ENCODE peak calls at places on chromosome 22, in nine cellular contexts. T is Calu3; M is WTC11; E is SW 1271; B is NCI-H1105; U is anterior cingulate cortex; R is stimulated activated CD4-positive, alpha-beta T cell treated with anti-CD3 and anti-CD28 coated beads, Interleukin-1b, Interleukin-23, amount 100 ng/mL, for 1 hour; Q is GM12891; G is midbrain. H is an unnamed sample.

GRCh38 chr22:27019827-27020226 is 362.4 kb downstream of the MIAT start:
- DNase-seq in B (no peak), R (no peak), E (no peak), M (no peak), U (no peak), G (no peak), Q (no peak), T (peak), H (no peak)

GRCh38 chr22:30202531-30203006 is 44.0 kb downstream of the LIF start:
- DNase-seq in Q (no peak), U (no peak), M (no peak), B (no peak), G (no peak), R (no peak), T (peak), E (no peak), H (no peak)

GRCh38 chr22:44247346-44247745 is 65.4 kb downstream of the SHISAL1 start:
- DNase-seq in M (no peak), Q (no peak), T (no peak), R (no peak), U (no peak), G (no peak), B (no peak), E (no peak), H (no peak)

GRCh38 chr22:27804683-27805297 is 3.2 kb upstream of the MN1 start:
- DNase-seq in U (peak), E (peak), G (peak), Q (peak), T (peak), M (peak), B (no peak), R (no peak), H (peak)

GRCh38 chr22:26143801-26144325 is 25.4 kb upstream of the SEZ6L start:
- DNase-seq in T (no peak), U (no peak), B (no peak), Q (no peak), E (no peak), M (no peak), R (no peak), G (no peak), H (no peak)

GRCh38 chr22:24390156-24390555 is 37.2 kb upstream of the ADORA2A start:
- DNase-seq in G (no peak), U (no peak), M (no peak), T (no peak), E (no peak), B (no peak), R (no peak), Q (no peak), H (no peak)

GRCh38 chr22:42083119-42083518 is 3.6 kb downstream of the SMDT1 start:
- DNase-seq in U (no peak), E (no peak), B (no peak), T (no peak), G (no peak), R (no peak), Q (no peak), M (no peak), H (no peak)

GRCh38 chr22:38040953-38041759 is 16.0 kb upstream of the PICK1 start:
- DNase-seq in E (no peak), R (no peak), Q (no peak), B (no peak), M (no peak), G (no peak), T (no peak), U (no peak), H (no peak)

GRCh38 chr22:49010901-49011300 is 816.8 kb downstream of the BRD1 start:
- DNase-seq in M (no peak), Q (no peak), E (no peak), B (no peak), T (no peak), G (no peak), R (no peak), U (no peak), H (no peak)

GRCh38 chr22:35630387-35630793 is 13.3 kb upstream of the MB start:
- DNase-seq in M (no peak), G (no peak), R (no peak), B (no peak), Q (no peak), U (no peak), T (no peak), E (peak), H (no peak)

GRCh38 chr22:19941365-19942070 is at the start of the genes COMT and TXNRD2:
- DNase-seq in E (peak), U (no peak), G (peak), T (peak), M (peak), Q (peak), B (peak), R (peak), H (no peak)

GRCh38 chr22:36356708-36357694 is 30.8 kb downstream of the MYH9 start:
- DNase-seq in G (no peak), Q (no peak), E (no peak), R (no peak), T (no peak), U (no peak), M (no peak), B (no peak), H (no peak)

GRCh38 chr22:48576333-48577013 is 1251.2 kb downstream of the BRD1 start:
- DNase-seq in G (peak), U (no peak), M (peak), T (no peak), B (peak), E (no peak), Q (no peak), R (no peak), H (no peak)

GRCh38 chr22:40237788-40238424 is 60.2 kb downstream of the TNRC6B start:
- DNase-seq in T (no peak), U (no peak), E (no peak), G (no peak), R (no peak), M (no peak), Q (no peak), B (no peak), H (no peak)

GRCh38 chr22:26339755-26340154 is 89.3 kb upstream of the ASPHD2 start:
- DNase-seq in M (no peak), Q (no peak), R (no peak), B (no peak), T (no peak), E (no peak), G (no peak), U (no peak), H (no peak)

GRCh38 chr22:27839261-27839660 is 37.7 kb upstream of the MN1 start:
- DNase-seq in E (no peak), R (no peak), G (no peak), U (no peak), T (no peak), Q (no peak), B (no peak), M (no peak), H (no peak)

GRCh38 chr22:23233746-23234408 is 53.6 kb downstream of the BCR start:
- DNase-seq in B (no peak), M (no peak), T (no peak), E (no peak), Q (no peak), R (no peak), G (no peak), U (no peak), H (no peak)

GRCh38 chr22:41576877-41577276 is 12.8 kb downstream of the PMM1 start:
- DNase-seq in T (peak), M (peak), R (no peak), Q (peak), G (no peak), E (peak), B (no peak), U (peak), H (peak)

GRCh38 chr22:23287136-23288095 is 107.1 kb downstream of the BCR start:
- DNase-seq in Q (no peak), U (no peak), G (no peak), T (no peak), B (no peak), E (no peak), M (no peak), R (no peak), H (no peak)